ENCODE peak calls at places on chromosomes 4 and X, in seven cellular contexts. Z is effector memory CD4-positive, alpha-beta T cell; P is epithelial cell of esophagus; H is SJSA1; M is fibroblast of pulmonary artery; J is AG09309; U is choroid plexus epithelial cell. L is an unnamed sample.

GRCh38 chr4:92268642-92269041 is 35.1 kb upstream of the GRID2 start:
- DNase-seq in Z (no peak), P (no peak), H (no peak), M (no peak), J (no peak), U (no peak), L (no peak)

GRCh38 chr4:107814758-107815552 is 9.8 kb upstream of the SGMS2 start:
- DNase-seq in Z (no peak), P (no peak), H (no peak), M (no peak), J (no peak), U (no peak), L (no peak)

GRCh38 chr4:172147702-172148101 is 334.5 kb downstream of the GALNTL6 start:
- DNase-seq in Z (no peak), P (no peak), H (no peak), M (peak), J (no peak), U (peak), L (no peak)

GRCh38 chr4:153242848-153243324 is 38.6 kb downstream of the TRIM2 start:
- DNase-seq in Z (no peak), P (no peak), H (no peak), M (no peak), J (no peak), U (no peak), L (no peak)

GRCh38 chrX:151902813-151903591 is 9.7 kb upstream of the MAGEA4 start:
- DNase-seq in Z (no peak), P (peak), H (peak), M (peak), J (peak), U (peak), L (peak)

GRCh38 chr4:16083217-16084191 is at the start of gene PROM1:
- DNase-seq in Z (no peak), P (peak), H (no peak), M (no peak), J (no peak), U (no peak), L (no peak)

GRCh38 chrX:11423362-11423818 is 130.2 kb downstream of the AMELX start:
- DNase-seq in Z (no peak), P (no peak), H (no peak), M (peak), J (no peak), U (peak), L (peak)

GRCh38 chr4:20253799-20254409 is 2.2 kb downstream of the SLIT2 start:
- DNase-seq in Z (no peak), P (peak), H (peak), M (peak), J (no peak), U (peak), L (no peak)

GRCh38 chr4:59945277-59945676 is 1254.8 kb upstream of the ADGRL3 start:
- DNase-seq in Z (no peak), P (peak), H (no peak), M (peak), J (no peak), U (peak), L (peak)

GRCh38 chr4:37392540-37393255 is 148.2 kb downstream of the NWD2 start:
- DNase-seq in Z (no peak), P (peak), H (no peak), M (peak), J (no peak), U (peak), L (peak)

GRCh38 chrX:149314031-149314430 is 191.1 kb downstream of the IDS start:
- DNase-seq in Z (no peak), P (no peak), H (no peak), M (peak), J (peak), U (peak), L (peak)

GRCh38 chr4:37890501-37891220 is at the start of gene TBC1D1:
- DNase-seq in Z (no peak), P (peak), H (no peak), M (no peak), J (no peak), U (no peak), L (no peak)

GRCh38 chr4:139740531-139741041 is 75.0 kb downstream of the MGST2 start:
- DNase-seq in Z (no peak), P (peak), H (no peak), M (peak), J (peak), U (peak), L (peak)

GRCh38 chrX:70247252-70247651 is 12.8 kb downstream of the P2RY4 start:
- DNase-seq in Z (no peak), P (no peak), H (no peak), M (no peak), J (no peak), U (no peak), L (no peak)

GRCh38 chrX:13162772-13163171 is 118.4 kb upstream of the FAM9C start:
- DNase-seq in Z (no peak), P (no peak), H (no peak), M (no peak), J (no peak), U (no peak), L (no peak)

GRCh38 chr4:23930750-23931488 is 41.1 kb upstream of the PPARGC1A start:
- DNase-seq in Z (no peak), P (no peak), H (no peak), M (peak), J (no peak), U (peak), L (no peak)

GRCh38 chrX:3129256-3129655 is 88.0 kb downstream of the ARSF start:
- DNase-seq in Z (no peak), P (peak), H (no peak), M (peak), J (peak), U (peak), L (peak)

GRCh38 chrX:112865464-112866025 is 24.9 kb upstream of the AMOT start:
- DNase-seq in Z (no peak), P (no peak), H (no peak), M (no peak), J (no peak), U (no peak), L (no peak)

GRCh38 chrX:135416546-135416945 is 5.2 kb upstream of the SMIM10L2A start:
- DNase-seq in Z (no peak), P (peak), H (no peak), M (no peak), J (no peak), U (no peak), L (peak)

GRCh38 chrX:20739038-20739745 is 472.5 kb upstream of the RPS6KA3 start:
- DNase-seq in Z (no peak), P (no peak), H (no peak), M (no peak), J (no peak), U (no peak), L (no peak)

GRCh38 chr4:102868153-102868781 is 525 bp upstream of the CISD2 start:
- DNase-seq in Z (no peak), P (no peak), H (no peak), M (no peak), J (no peak), U (no peak), L (no peak)

GRCh38 chr4:1730532-1731135 is 9.3 kb downstream of the TACC3 start:
- DNase-seq in Z (no peak), P (no peak), H (no peak), M (no peak), J (no peak), U (no peak), L (no peak)

GRCh38 chr4:30714408-30715031 is 5.6 kb upstream of the PCDH7 start:
- DNase-seq in Z (no peak), P (peak), H (peak), M (peak), J (no peak), U (peak), L (peak)

GRCh38 chr4:123649248-123649643 is 252.7 kb downstream of the SPRY1 start:
- DNase-seq in Z (no peak), P (no peak), H (no peak), M (no peak), J (no peak), U (peak), L (no peak)

DNA sequence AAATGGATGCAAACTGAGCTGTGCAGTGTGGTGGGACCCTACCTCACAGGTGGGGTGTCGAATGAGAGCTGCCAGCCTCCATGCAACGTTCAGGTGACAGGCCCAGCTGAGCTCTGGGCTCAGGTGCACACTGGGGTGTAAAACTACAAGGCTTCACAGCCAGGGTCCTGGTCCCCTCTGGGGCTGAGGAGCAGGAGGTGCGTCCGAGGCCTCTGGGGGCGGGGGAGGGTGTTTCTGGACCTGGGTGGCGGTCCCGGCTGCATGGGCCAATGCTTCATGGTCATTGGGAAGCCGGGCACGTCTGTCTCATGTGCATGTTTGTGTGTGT is 26.5 kb upstream of the SORCS2 start:
- DNase-seq in Z (no peak), P (no peak), H (no peak), M (no peak), J (no peak), U (no peak), L (no peak)
- H3K4me3 ChIP-seq in Z (no peak), P (no peak), H (no peak), M (no peak), J (no peak), U (no peak), L (no peak)

DNA sequence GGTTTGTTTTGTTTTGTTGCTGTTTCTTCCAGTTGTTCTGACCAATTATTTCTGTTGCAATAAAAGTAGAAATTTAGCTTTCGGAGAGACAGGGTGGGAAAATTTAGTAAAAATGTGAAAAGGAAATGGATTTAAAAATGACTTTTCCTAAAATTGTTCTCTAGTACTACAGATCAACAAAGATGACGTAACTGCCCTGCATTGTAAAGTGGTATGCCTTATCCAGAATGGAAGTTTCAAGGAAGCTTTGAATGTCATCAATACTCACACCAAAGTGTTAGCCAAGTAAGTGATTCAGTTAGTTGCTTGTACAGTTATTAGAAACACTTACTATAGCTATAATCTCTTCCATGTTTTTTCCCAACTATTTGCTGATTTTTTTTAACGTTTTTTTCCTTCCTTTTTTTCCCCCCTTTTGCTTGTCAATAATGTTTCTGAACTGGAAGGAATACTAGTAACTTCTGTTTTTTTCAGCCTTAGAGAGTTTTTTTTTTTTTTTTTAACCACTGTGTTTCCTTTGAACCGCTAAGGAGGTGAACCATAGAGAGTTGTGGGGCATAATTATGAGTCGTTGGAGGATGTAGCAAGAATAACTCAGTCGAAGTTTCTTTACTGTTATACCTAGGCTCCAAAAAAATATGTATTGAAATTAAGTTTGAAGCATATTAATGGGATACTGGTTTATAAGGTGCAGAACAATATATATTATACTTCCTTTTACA is 2.2 kb downstream of the SRP72 start:
- DNase-seq in Z (no peak), P (peak), H (no peak), M (peak), J (no peak), U (no peak), L (no peak)
- H3K4me3 ChIP-seq in Z (no peak), P (no peak), H (no peak), M (no peak), J (no peak), U (no peak), L (no peak)

GRCh38 chr4:51831133-51831532 is 11.8 kb upstream of the DCUN1D4 start:
- DNase-seq in Z (peak), P (peak), H (peak), M (peak), J (no peak), U (peak), L (peak)

GRCh38 chr4:51835079-51835478 is 7.9 kb upstream of the DCUN1D4 start:
- DNase-seq in Z (no peak), P (no peak), H (no peak), M (no peak), J (no peak), U (no peak), L (no peak)

GRCh38 chr4:51840791-51841190 is 2.2 kb upstream of the DCUN1D4 start:
- DNase-seq in Z (no peak), P (no peak), H (no peak), M (no peak), J (no peak), U (peak), L (no peak)

GRCh38 chr4:51835854-51836253 is 7.1 kb upstream of the DCUN1D4 start:
- DNase-seq in Z (no peak), P (no peak), H (no peak), M (no peak), J (no peak), U (no peak), L (no peak)

DNA sequence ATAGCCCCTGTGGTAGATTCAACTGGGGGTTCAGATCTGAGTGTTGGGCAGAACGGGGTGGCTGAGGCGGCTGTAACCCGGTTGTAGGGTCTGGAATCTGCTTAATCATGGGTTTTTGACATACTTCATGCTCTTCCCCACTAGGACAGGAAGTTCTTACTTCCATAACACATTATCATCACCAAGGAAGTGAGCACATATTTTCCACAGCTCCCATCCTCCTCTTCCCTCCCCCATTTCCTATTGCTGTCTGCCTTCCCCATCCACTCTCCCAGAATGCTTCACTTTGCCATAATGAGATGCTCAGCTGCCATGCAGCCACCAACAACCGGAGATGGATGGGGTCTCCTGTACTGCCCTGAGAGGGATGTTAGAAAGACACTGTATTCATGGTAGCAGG is 6.4 kb upstream of the DCUN1D4 start:
- DNase-seq in Z (no peak), P (no peak), H (no peak), M (peak), J (no peak), U (peak), L (peak)
- H3K4me3 ChIP-seq in Z (no peak), P (no peak), H (no peak), M (no peak), J (no peak), U (no peak), L (no peak)

GRCh38 chr4:41613362-41613761 is 75.4 kb downstream of the LIMCH1 start:
- DNase-seq in Z (no peak), P (no peak), H (no peak), M (no peak), J (no peak), U (no peak), L (no peak)
- H3K4me3 ChIP-seq in Z (no peak), P (no peak), H (peak), M (no peak), J (no peak), U (no peak), L (no peak)

GRCh38 chrX:100931218-100931924 is 2.7 kb upstream of the XKRX start:
- DNase-seq in Z (no peak), P (no peak), H (no peak), M (no peak), J (no peak), U (no peak), L (no peak)

GRCh38 chrX:100939336-100939735 is 10.6 kb upstream of the XKRX start:
- DNase-seq in Z (no peak), P (peak), H (no peak), M (no peak), J (no peak), U (no peak), L (peak)

GRCh38 chrX:100931925-100932285 is 3.2 kb upstream of the XKRX start:
- DNase-seq in Z (no peak), P (no peak), H (no peak), M (no peak), J (no peak), U (no peak), L (no peak)

DNA sequence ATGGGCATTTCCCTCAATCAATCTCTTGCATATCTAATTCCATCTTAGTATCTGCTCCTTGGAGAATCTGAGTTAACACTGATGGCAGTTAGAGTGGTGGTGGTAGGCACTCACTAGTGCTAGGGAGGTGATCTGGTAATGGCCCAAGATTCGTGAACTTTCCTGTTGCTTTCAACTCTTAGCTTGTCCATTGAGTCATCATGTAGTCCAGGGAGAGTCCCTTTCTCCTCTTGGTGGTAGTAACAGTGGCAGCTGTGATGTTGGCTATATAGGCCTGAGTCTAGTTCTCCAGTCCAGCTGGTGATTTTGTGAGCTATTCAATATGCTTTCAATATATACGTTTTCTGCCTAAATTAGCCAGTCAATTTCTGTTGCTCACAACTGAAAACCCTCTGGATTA is 7.0 kb upstream of the XKRX start:
- DNase-seq in Z (no peak), P (no peak), H (no peak), M (no peak), J (no peak), U (no peak), L (no peak)
- H3K4me3 ChIP-seq in Z (no peak), P (no peak), H (no peak), M (no peak), J (no peak), U (no peak), L (no peak)

GRCh38 chrX:47723689-47724088 is 64.7 kb upstream of the UXT start:
- DNase-seq in Z (no peak), P (no peak), H (no peak), M (no peak), J (no peak), U (no peak), L (no peak)

GRCh38 chrX:47722260-47722659 is 63.3 kb upstream of the UXT start:
- DNase-seq in Z (no peak), P (no peak), H (no peak), M (no peak), J (no peak), U (no peak), L (no peak)

DNA sequence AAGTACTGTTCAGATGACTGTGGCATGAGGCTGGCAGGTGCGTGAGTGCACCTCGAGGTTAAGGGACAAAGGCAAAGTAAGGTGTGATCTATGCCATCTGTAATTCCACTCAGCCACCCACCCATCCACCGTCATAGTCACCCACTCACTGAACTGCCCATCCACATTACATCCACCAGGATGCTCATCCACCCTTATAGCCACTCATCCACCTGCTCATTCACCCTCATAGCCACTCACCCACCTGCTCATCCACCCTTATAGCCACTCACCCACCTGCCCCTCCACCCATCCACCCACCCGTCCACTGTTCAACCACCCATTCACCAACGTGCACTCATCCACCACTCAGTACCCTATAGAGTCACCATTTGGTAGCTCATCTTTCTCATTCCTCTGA is 64.1 kb upstream of the UXT start:
- DNase-seq in Z (no peak), P (no peak), H (no peak), M (no peak), J (no peak), U (no peak), L (no peak)
- H3K4me3 ChIP-seq in Z (no peak), P (no peak), H (no peak), M (no peak), J (no peak), U (no peak), L (no peak)

DNA sequence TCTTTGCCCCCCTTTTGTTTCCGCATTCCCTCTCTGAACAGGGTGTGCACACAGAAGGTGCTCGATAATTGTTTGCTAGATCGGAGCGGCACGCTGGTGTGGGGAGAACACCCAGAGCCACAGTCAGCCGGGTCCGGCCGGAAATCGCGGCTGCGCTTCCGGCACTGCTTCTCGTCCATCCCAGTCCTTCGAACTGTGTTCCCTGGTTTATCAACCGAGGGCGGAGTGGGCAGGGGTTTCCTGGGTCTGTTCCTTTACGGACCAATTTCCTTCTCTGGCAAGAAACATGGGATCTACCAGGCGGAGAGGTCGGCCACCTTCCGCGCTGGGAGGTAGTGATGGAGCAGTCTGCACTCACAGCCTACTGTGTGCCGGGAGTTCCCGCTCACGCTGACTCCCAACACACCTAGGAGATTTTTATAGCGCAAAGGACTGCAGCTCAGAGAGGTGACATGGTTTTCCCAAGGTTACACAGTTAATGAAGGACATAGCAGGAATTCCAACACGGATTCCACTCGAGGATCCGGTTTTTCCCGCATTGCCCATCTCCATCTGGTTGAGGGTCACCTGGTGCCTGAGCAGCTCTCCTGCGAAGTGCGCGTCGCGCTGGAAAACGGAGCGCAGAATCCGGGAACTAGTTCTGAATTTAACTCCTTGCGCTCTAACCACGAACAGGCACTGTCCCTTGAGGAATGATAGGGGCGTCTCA is 6.8 kb downstream of the MSX1 start:
- DNase-seq in Z (no peak), P (no peak), H (no peak), M (no peak), J (no peak), U (no peak), L (no peak)
- H3K4me3 ChIP-seq in Z (no peak), P (no peak), H (no peak), M (peak), J (peak), U (peak), L (no peak)

DNA sequence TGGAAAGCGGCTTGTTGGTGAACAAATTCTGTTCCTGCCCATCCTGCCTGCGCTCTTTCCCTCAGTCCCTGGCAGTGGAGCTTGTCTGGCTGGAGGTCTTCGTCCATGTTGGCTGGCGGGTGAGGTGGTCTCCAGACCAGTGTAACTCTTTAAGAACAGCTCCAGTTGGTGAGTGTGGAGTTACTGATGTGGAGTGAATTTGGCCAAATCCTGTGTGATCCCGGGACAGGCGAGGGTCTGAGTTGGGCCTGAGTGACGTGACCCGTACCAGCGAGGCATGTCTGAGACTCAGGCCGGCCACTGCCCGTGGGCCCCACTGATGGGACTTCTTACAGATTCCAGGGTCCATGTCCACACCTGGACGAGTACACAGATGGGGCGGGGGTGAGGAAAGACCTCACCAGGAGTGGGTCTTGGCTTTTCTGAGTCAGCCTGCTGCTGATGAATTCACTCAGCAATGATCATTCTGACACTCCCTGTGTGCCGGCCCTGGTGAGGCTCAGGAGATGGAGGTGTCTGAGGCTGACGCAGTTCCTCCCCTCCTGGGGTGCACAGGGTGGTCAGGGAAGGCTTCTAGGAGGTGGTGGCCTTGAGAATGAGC is 45.5 kb downstream of the PSAPL1 start:
- DNase-seq in Z (no peak), P (no peak), H (no peak), M (no peak), J (no peak), U (no peak), L (no peak)
- H3K4me3 ChIP-seq in Z (no peak), P (no peak), H (no peak), M (no peak), J (no peak), U (no peak), L (no peak)